ENCODE peak calls at places on chromosomes 16 and 17, in eight cellular contexts. Y is PC-9, O is DND-41, L is H9, U is neural progenitor cell, B is IMR-90, Z is MM.1S, D is SK-N-SH. A is an unnamed sample.

GRCh38 chr17:35314415-35315216 is 58.8 kb downstream of the SLFN11 start:
- DNase-seq in Y (no peak), O (no peak), L (peak; percentile 40), U (no peak), B (no peak), Z (no peak), D (peak; percentile 2), A (no peak)

GRCh38 chr17:80992948-80993624 is 1.4 kb downstream of the CHMP6 start:
- DNase-seq in Y (no peak), O (no peak), L (no peak), U (no peak), B (no peak), Z (no peak), D (peak; percentile 37), A (no peak)

GRCh38 chr17:77666881-77667395 is 291.6 kb upstream of the TNRC6C start:
- DNase-seq in Y (no peak), O (peak; percentile 86), L (no peak), U (no peak), B (no peak), Z (peak; percentile 93), D (no peak), A (peak; percentile 87)

GRCh38 chr16:6023449-6023848 is 925.9 kb upstream of the EEF2KMT start:
- DNase-seq in Y (no peak), O (no peak), L (no peak), U (no peak), B (no peak), Z (no peak), D (no peak), A (no peak)

GRCh38 chr17:77235370-77236080 is 94.8 kb downstream of the SEC14L1 start:
- DNase-seq in Y (no peak), O (no peak), L (no peak), U (no peak), B (peak; percentile 88), Z (peak; percentile 93), D (peak; percentile 71), A (no peak)

GRCh38 chr17:40352779-40353394 is 11.7 kb downstream of the GJD3 start:
- DNase-seq in Y (peak; percentile 73), O (no peak), L (no peak), U (no peak), B (no peak), Z (no peak), D (no peak), A (no peak)

GRCh38 chr17:8221663-8222379 is 11.4 kb upstream of the AURKB start:
- DNase-seq in Y (peak; percentile 72), O (peak; percentile 88), L (peak; percentile 93), U (peak; percentile 89), B (peak; percentile 89), Z (peak; percentile 87), D (peak; percentile 60), A (peak; percentile 88)

GRCh38 chr17:36470499-36470898 is 16.0 kb upstream of the ZNHIT3 start:
- DNase-seq in Y (no peak), O (no peak), L (no peak), U (no peak), B (no peak), Z (no peak), D (no peak), A (peak; percentile 45)

GRCh38 chr17:59501690-59502089 is 63.7 kb upstream of the DHX40 start:
- DNase-seq in Y (no peak), O (no peak), L (no peak), U (no peak), B (no peak), Z (no peak), D (no peak), A (no peak)

GRCh38 chr17:17043668-17044226 is 1.5 kb downstream of the MPRIP start:
- DNase-seq in Y (peak; percentile 40), O (no peak), L (peak; percentile 37), U (peak; percentile 55), B (peak; percentile 13), Z (peak; percentile 20), D (no peak), A (no peak)

GRCh38 chr16:23940111-23940510 is 104.3 kb downstream of the PRKCB start:
- DNase-seq in Y (no peak), O (no peak), L (no peak), U (no peak), B (no peak), Z (no peak), D (no peak), A (no peak)

GRCh38 chr16:53666816-53667415 is 36.7 kb downstream of the RPGRIP1L start:
- DNase-seq in Y (no peak), O (no peak), L (no peak), U (no peak), B (no peak), Z (no peak), D (no peak), A (no peak)

GRCh38 chr16:31202402-31203385 is at the start of gene PYCARD:
- DNase-seq in Y (no peak), O (peak; percentile 45), L (peak; percentile 60), U (peak; percentile 49), B (peak; percentile 19), Z (peak; percentile 25), D (peak; percentile 60), A (peak; percentile 37)

GRCh38 chr17:35612924-35613521 is 25.9 kb downstream of the AP2B1 start:
- DNase-seq in Y (peak; percentile 51), O (peak; percentile 49), L (no peak), U (peak; percentile 66), B (peak; percentile 65), Z (peak; percentile 54), D (peak; percentile 52), A (peak; percentile 56)

GRCh38 chr17:68495081-68495480 is 17.1 kb upstream of the PRKAR1A start:
- DNase-seq in Y (no peak), O (no peak), L (no peak), U (no peak), B (no peak), Z (no peak), D (no peak), A (no peak)

GRCh38 chr16:65905326-65905725 is 461.2 kb upstream of the CDH5 start:
- DNase-seq in Y (no peak), O (no peak), L (no peak), U (no peak), B (no peak), Z (no peak), D (no peak), A (no peak)

GRCh38 chr17:27533874-27534815 is 77.9 kb downstream of the KSR1 start:
- DNase-seq in Y (peak; percentile 78), O (no peak), L (peak; percentile 63), U (peak; percentile 54), B (peak; percentile 98), Z (no peak), D (no peak), A (no peak)

GRCh38 chr16:31071861-31072260 is 2.2 kb downstream of the ZNF668 start:
- DNase-seq in Y (no peak), O (no peak), L (no peak), U (peak; percentile 28), B (peak; percentile 94), Z (no peak), D (no peak), A (no peak)

GRCh38 chr16:12141073-12141472 is 164.5 kb downstream of the SNX29 start:
- DNase-seq in Y (no peak), O (no peak), L (no peak), U (no peak), B (peak; percentile 54), Z (no peak), D (no peak), A (no peak)

GRCh38 chr17:43169561-43170139 is 1.4 kb upstream of the NBR1 start:
- DNase-seq in Y (peak; percentile 63), O (peak; percentile 17), L (peak; percentile 54), U (peak; percentile 56), B (peak; percentile 26), Z (no peak), D (peak; percentile 49), A (peak; percentile 25)

DNA sequence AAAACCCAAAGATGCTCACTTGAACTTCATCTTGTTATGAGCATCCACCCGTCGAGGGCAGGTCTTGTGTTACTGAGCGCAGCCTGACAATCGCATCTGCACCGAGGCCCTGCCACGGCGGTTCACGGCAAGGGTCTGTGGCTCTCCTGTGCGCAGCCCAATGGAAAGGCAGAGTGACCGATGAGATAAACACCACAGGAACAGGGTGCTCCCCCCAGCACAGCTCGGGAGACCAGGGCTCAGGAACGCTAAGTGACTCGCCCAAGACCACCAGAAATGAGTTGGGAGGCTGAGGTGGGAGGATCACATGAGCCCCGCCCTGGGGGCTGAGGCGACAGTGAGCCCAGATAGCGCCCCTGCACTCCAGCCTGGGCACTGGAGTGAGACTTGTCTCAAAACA is 134.7 kb downstream of the ANKRD11 start:
- DNase-seq in Y (no peak), O (no peak), L (no peak), U (no peak), B (no peak), Z (no peak), D (no peak), A (no peak)
- H3K27ac ChIP-seq in Y (no peak overlapping the region), O (no peak overlapping the region), L (no peak overlapping the region), U (no peak overlapping the region), B (no peak overlapping the region), Z (no peak overlapping the region), D (no peak overlapping the region), A (no peak overlapping the region)

DNA sequence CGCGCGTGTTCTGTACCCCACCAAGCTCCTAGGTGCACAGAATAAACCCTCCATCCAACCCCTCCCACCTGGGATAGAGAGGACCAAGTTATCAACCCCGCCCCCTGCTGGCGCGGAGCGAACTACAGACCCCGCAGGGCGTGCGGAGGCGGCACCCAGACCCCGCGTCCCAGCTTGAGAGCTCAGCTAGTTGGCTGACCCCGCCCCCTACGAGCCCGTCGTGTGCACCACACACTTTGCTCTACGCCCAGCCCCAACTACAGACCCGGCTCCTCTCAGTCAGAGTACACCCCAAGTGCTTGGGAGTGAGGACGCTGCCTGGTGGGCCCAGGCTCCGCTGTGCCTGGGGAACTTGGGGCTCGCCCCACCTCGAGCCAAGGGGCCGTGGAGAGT is 1.5 kb downstream of the GRIN2A start:
- DNase-seq in Y (no peak), O (peak; percentile 7), L (peak; percentile 90), U (peak; percentile 91), B (no peak), Z (peak; percentile 50), D (peak; percentile 77), A (peak; percentile 20)
- TF ChIP-seq CTCF in Y (no peak), O (no peak), L (peak; percentile 75), U (peak; percentile 74), B (no peak), Z (peak; percentile 57), D (peak; percentile 28), A (peak; percentile 66)

GRCh38 chr16:66925322-66925840 is at the start of gene RRAD:
- DNase-seq in Y (no peak), O (no peak), L (peak; percentile 47), U (peak; percentile 54), B (peak; percentile 44), Z (no peak), D (no peak), A (no peak)
- H2AFZ ChIP-seq in Y (no peak within 1 kb of the TSS), O (no peak within 1 kb of the TSS), L (no peak within 1 kb of the TSS), U (peak within 1 kb of the TSS; percentile 71), B (peak within 1 kb of the TSS; percentile 88), Z (peak within 1 kb of the TSS; percentile 82), D (no peak within 1 kb of the TSS), A (no peak within 1 kb of the TSS)

DNA sequence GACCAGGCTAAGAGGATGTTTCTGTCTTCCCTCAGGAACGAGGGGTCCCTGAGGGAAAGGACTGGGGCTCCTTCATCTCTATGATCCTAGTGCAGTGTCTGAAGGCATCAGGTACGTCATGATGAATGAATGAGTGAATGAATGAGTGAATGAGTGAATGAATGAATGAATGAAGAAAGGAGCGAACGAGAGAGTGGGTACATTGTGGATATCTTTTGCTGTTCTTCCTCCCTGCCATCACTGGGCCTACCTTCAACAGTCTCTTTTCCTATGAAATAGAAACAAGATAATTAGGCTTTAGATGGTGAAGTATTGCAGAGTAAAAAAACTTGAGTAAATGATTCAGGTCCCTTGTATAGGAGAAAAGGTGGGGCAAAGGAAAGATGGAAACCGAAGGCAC is 111.3 kb upstream of the CRHR1 start:
- DNase-seq in Y (no peak), O (no peak), L (no peak), U (no peak), B (no peak), Z (no peak), D (no peak), A (no peak)
- H3K27ac ChIP-seq in Y (no peak overlapping the region), O (no peak overlapping the region), L (no peak overlapping the region), U (no peak overlapping the region), B (no peak overlapping the region), Z (no peak overlapping the region), D (no peak overlapping the region), A (no peak overlapping the region)